ENCODE peak calls at places on chromosomes 3 and 15, in four cellular contexts. P is RWPE1, Q is GM12864, T is neural crest cell. Y is an unnamed sample.

GRCh38 chr15:66498501-66499386 is 1.2 kb upstream of the SNAPC5 start:
- DNase-seq in P (no peak), Q (no peak), T (no peak), Y (no peak)

GRCh38 chr15:75577401-75578205 is 1.5 kb downstream of the PTPN9 start:
- DNase-seq in P (peak; percentile 36), Q (no peak), T (no peak), Y (no peak)

GRCh38 chr15:27219636-27220035 is 248.7 kb downstream of the GABRG3 start:
- DNase-seq in P (no peak), Q (no peak), T (no peak), Y (no peak)

GRCh38 chr3:188796122-188796631 is 375.6 kb upstream of the TPRG1 start:
- DNase-seq in P (no peak), Q (peak; percentile 5), T (no peak), Y (peak; percentile 21)

GRCh38 chr15:44956388-44956787 is at the start of gene TERB2:
- DNase-seq in P (no peak), Q (no peak), T (no peak), Y (no peak)

GRCh38 chr3:98246142-98246541 is 17.9 kb upstream of the OR5H6 start:
- DNase-seq in P (no peak), Q (no peak), T (no peak), Y (no peak)

GRCh38 chr15:48250640-48251076 is 44.6 kb downstream of the SLC12A1 start:
- DNase-seq in P (peak; percentile 54), Q (peak; percentile 26), T (peak; percentile 28), Y (peak; percentile 52)

GRCh38 chr15:46766021-46766420 is 951.3 kb upstream of the SEMA6D start:
- DNase-seq in P (no peak), Q (no peak), T (no peak), Y (no peak)

GRCh38 chr3:58861551-58861950 is 188.3 kb downstream of the CFAP20DC start:
- DNase-seq in P (no peak), Q (no peak), T (no peak), Y (no peak)

GRCh38 chr15:98493966-98494511 is 154.3 kb upstream of the IGF1R start:
- DNase-seq in P (no peak), Q (no peak), T (no peak), Y (no peak)

GRCh38 chr3:21942328-21942727 is 191.3 kb upstream of the ZNF385D start:
- DNase-seq in P (no peak), Q (no peak), T (no peak), Y (no peak)

GRCh38 chr15:64092864-64093626 is 593 bp downstream of the CIAO2A start:
- DNase-seq in P (peak; percentile 35), Q (no peak), T (no peak), Y (peak; percentile 42)

GRCh38 chr15:51799908-51800252 is 29.6 kb upstream of the TMOD3 start:
- DNase-seq in P (no peak), Q (no peak), T (no peak), Y (no peak)

GRCh38 chr15:51799174-51799907 is 30.1 kb upstream of the TMOD3 start:
- DNase-seq in P (no peak), Q (no peak), T (no peak), Y (no peak)

GRCh38 chr15:51796777-51797474 is 32.5 kb upstream of the TMOD3 start:
- DNase-seq in P (no peak), Q (no peak), T (no peak), Y (no peak)

GRCh38 chr15:51801391-51801835 is 28.0 kb upstream of the TMOD3 start:
- DNase-seq in P (peak; percentile 26), Q (no peak), T (peak; percentile 24), Y (peak; percentile 24)

GRCh38 chr15:51798281-51798680 is 31.2 kb upstream of the TMOD3 start:
- DNase-seq in P (no peak), Q (no peak), T (no peak), Y (no peak)
- TF ChIP-seq CTCF in P (no peak), Q (no peak), T (no peak), Y (no peak)

DNA sequence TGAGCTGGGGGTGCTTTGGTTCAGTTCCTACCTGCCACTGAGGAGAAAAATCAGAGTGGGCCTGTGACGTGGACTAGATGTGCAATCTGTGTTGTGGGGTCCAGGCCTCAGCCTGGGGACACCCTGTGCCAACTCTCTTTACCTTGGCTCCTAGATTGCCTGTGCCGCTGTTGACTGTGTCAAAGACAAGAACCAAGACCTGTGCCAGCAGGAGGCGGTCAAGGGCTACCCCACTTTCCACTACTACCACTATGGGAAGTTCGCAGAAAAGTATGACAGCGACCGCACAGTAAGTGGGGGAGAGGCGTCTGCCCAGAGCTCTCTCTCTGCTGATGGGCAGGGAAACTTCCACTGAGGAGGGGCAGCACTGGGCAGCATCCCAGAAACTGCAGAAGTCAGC is 40.6 kb upstream of the SEC22A start:
- DNase-seq in P (no peak), Q (no peak), T (no peak), Y (no peak)
- TF ChIP-seq CTCF in P (no peak), Q (peak; percentile 14), T (no peak), Y (no peak)

DNA sequence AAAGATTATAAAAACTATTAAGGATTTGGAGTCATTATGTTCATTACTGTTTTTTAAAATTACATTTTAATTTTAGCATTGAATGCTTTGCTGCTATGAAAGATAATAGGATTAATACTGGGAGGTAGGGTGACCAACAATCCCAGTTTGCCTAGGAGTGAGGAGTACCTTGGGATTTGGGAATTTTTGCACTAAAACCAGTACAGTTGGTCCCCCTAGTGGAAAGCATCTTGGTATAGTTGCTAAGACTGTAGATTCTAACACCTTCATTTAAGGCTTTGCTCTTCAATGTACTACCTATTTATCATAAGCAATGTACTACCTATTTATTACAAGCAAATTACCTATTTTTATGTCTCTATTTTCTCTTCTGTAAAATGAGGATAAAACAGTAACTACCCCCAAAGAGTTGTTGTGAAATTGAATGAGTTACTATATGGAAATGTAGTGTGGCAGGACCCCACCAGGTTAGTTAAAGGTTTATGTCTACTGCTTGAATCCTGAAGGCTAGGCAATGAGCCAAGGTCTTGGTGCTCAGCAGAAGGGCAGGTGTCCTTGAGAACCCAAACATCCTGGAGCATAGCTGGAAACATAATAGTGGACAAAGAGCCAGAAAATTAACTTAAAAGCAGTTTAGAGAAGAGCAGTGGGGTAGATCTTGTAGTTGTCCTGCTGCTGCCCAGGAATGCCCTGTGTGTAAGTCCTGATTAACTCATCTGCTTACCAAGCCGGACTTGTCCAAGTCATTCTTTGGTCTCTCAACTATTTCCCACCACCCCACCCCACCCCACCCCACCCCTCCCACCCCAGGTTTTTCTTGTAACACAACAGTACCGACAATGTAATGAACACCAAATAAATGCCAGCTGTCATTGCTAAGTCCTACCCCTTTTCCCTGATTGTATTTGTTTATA is 49.2 kb upstream of the NMD3 start:
- DNase-seq in P (no peak), Q (no peak), T (no peak), Y (no peak)
- TF ChIP-seq CTCF in P (no peak), Q (no peak), T (peak; percentile 36), Y (no peak)

DNA sequence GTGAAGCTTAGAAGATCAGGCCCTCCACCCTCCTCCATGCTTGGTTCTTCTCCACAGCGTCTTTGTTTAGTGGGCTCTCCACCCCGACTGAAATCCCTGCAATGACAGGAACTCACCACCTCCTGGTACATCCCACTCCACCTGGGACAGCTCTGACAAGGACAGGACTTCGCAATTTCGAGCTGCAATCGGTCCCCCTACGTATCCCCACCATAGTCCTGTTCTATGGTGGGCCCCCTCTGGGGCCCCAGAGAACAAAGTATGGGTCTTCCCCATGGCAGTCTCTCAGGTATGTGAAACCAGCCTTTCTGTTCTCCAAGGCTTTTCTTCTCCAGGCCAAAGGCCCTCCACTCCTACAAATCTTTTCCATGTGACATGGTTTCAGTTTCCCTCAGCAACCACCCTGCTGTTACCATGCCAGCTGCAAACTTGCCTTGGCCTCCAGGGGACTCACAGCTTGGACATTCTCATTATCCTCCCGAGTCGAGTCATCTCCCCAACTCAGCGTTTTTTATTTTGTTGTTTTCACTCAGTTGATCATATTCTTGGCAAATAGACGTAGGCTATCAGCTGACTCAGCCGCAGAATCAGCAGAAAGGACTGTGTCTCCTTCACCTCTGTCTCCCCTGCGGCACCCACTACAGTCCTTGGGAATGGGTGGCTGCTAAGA is 233.3 kb downstream of the OPA1 start:
- DNase-seq in P (no peak), Q (no peak), T (no peak), Y (no peak)
- TF ChIP-seq CTCF in P (no peak), Q (no peak), T (no peak), Y (no peak)

DNA sequence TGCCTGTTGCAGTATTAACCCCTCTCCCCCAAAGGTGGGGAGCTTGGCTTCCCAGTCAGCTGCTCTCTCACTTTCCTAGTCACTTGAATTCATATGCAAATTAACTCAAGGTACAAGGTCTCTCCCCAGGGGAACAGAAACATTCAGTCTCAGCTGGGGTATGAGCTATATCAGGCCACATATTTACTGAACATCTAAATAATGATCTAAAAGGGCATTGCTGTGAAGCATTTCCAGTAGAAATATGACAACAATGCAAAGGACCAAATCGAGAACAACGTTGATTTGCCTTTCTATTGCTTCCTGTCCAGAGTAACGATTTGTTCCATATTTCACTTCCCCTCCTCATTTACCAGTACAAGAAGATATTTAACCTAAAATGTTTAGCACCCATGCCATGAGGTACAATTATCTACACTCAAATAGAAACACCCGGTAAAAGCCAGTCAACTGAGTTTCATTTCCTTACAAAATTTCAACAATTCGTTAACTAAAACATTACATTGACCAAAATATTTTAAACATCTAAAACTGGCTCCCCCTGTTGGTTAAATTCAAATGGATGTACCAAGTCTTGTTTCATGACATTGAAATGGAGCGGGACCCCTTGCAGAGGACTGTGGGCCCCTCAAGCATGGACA is 36.5 kb upstream of the KLHL6 start:
- DNase-seq in P (no peak), Q (peak; percentile 74), T (no peak), Y (peak; percentile 69)
- TF ChIP-seq CTCF in P (no peak), Q (peak; percentile 29), T (peak; percentile 27), Y (peak; percentile 24)

GRCh38 chr3:153443961-153444360 is 281.9 kb downstream of the RAP2B start:
- DNase-seq in P (no peak), Q (no peak), T (no peak), Y (no peak)
- TF ChIP-seq CTCF in P (no peak), Q (peak; percentile 18), T (peak; percentile 27), Y (no peak)

GRCh38 chr3:12046406-12046805 is 42.2 kb downstream of the SYN2 start:
- DNase-seq in P (no peak), Q (no peak), T (no peak), Y (no peak)
- TF ChIP-seq CTCF in P (peak; percentile 20), Q (peak; percentile 15), T (peak; percentile 62), Y (no peak)

DNA sequence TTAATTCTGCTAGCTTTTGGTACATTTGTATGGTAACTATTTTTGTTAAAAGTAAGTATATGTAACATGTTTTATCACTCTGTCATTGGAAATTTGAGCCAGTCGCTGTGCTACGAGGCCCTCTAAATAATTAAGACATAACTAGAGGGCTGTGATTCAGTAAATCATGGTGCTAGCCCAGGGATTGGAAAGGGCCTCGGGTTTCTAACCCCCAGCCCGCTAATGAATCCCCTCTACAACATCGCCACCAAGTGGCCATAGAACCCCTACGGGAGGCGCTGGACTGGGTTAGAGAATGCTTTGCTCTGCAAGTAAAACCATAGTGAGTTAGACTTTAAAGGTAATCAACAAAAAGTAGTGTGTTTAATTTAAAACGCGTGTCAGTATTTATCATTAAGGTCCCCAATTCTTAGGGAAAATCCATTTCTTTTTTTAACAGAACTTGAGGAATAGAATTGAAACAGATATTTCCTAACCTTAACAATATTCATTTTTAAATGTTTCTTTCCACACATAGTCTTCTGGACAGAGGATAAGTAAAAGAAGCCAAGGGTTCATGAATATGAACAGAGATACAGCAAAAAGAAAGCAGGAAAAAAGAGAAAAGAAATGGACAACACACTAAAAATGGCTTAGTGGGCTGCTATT is 744.7 kb downstream of the EPHA3 start:
- DNase-seq in P (peak; percentile 47), Q (no peak), T (peak; percentile 78), Y (no peak)
- TF ChIP-seq CTCF in P (peak; percentile 77), Q (no peak), T (peak; percentile 80), Y (peak; percentile 9)